ENCODE peak calls at places on chromosomes 3 and 15, in six cellular contexts. One of them, this sample, is unnamed.

GRCh38 chr15:101489236-101489632 is 273 bp downstream of the PCSK6 start:
- DNase-seq in occipital lobe: no peak
- DNase-seq in activated CD8-positive, alpha-beta memory T cell treated with anti-CD3 and anti-CD28 coated beads for 24 hours: peak
- DNase-seq in mesothelial cell of epicardium: no peak
- DNase-seq in amygdala: no peak
- DNase-seq in ELR: no peak
- DNase-seq in this sample: no peak

GRCh38 chr15:37032091-37032775 is 68.1 kb downstream of the MEIS2 start:
- DNase-seq in occipital lobe: no peak
- DNase-seq in activated CD8-positive, alpha-beta memory T cell treated with anti-CD3 and anti-CD28 coated beads for 24 hours: no peak
- DNase-seq in mesothelial cell of epicardium: no peak
- DNase-seq in amygdala: no peak
- DNase-seq in ELR: no peak
- DNase-seq in this sample: no peak

GRCh38 chr15:35450492-35450891 is 95.5 kb downstream of the DPH6 start:
- DNase-seq in occipital lobe: no peak
- DNase-seq in activated CD8-positive, alpha-beta memory T cell treated with anti-CD3 and anti-CD28 coated beads for 24 hours: no peak
- DNase-seq in mesothelial cell of epicardium: no peak
- DNase-seq in amygdala: no peak
- DNase-seq in ELR: peak
- DNase-seq in this sample: no peak

GRCh38 chr3:53232641-53233377 is 23.0 kb downstream of the TKT start:
- DNase-seq in occipital lobe: no peak
- DNase-seq in activated CD8-positive, alpha-beta memory T cell treated with anti-CD3 and anti-CD28 coated beads for 24 hours: no peak
- DNase-seq in mesothelial cell of epicardium: no peak
- DNase-seq in amygdala: no peak
- DNase-seq in ELR: no peak
- DNase-seq in this sample: no peak

GRCh38 chr15:101158166-101159095 is 93.4 kb downstream of the CHSY1 start:
- DNase-seq in occipital lobe: no peak
- DNase-seq in activated CD8-positive, alpha-beta memory T cell treated with anti-CD3 and anti-CD28 coated beads for 24 hours: no peak
- DNase-seq in mesothelial cell of epicardium: no peak
- DNase-seq in amygdala: no peak
- DNase-seq in ELR: no peak
- DNase-seq in this sample: no peak

GRCh38 chr15:97840501-97840900 is 120.0 kb upstream of the ARRDC4 start:
- DNase-seq in occipital lobe: no peak
- DNase-seq in activated CD8-positive, alpha-beta memory T cell treated with anti-CD3 and anti-CD28 coated beads for 24 hours: no peak
- DNase-seq in mesothelial cell of epicardium: no peak
- DNase-seq in amygdala: no peak
- DNase-seq in ELR: no peak
- DNase-seq in this sample: no peak

GRCh38 chr3:178097576-178097975 is 438.7 kb upstream of the KCNMB2 start:
- DNase-seq in occipital lobe: no peak
- DNase-seq in activated CD8-positive, alpha-beta memory T cell treated with anti-CD3 and anti-CD28 coated beads for 24 hours: no peak
- DNase-seq in mesothelial cell of epicardium: no peak
- DNase-seq in amygdala: no peak
- DNase-seq in ELR: peak
- DNase-seq in this sample: no peak

GRCh38 chr15:25171856-25172687 is 217.3 kb downstream of the SNRPN start:
- DNase-seq in occipital lobe: no peak
- DNase-seq in activated CD8-positive, alpha-beta memory T cell treated with anti-CD3 and anti-CD28 coated beads for 24 hours: no peak
- DNase-seq in mesothelial cell of epicardium: peak
- DNase-seq in amygdala: no peak
- DNase-seq in ELR: no peak
- DNase-seq in this sample: no peak

GRCh38 chr3:112353365-112353764 is 20.4 kb downstream of the CD200 start:
- DNase-seq in occipital lobe: no peak
- DNase-seq in activated CD8-positive, alpha-beta memory T cell treated with anti-CD3 and anti-CD28 coated beads for 24 hours: no peak
- DNase-seq in mesothelial cell of epicardium: no peak
- DNase-seq in amygdala: no peak
- DNase-seq in ELR: no peak
- DNase-seq in this sample: no peak

GRCh38 chr3:170429050-170429449 is 10.4 kb downstream of the CLDN11 start:
- DNase-seq in occipital lobe: no peak
- DNase-seq in activated CD8-positive, alpha-beta memory T cell treated with anti-CD3 and anti-CD28 coated beads for 24 hours: no peak
- DNase-seq in mesothelial cell of epicardium: no peak
- DNase-seq in amygdala: no peak
- DNase-seq in ELR: peak
- DNase-seq in this sample: no peak

GRCh38 chr3:155491696-155492095 is 198.2 kb upstream of the STRIT1 start:
- DNase-seq in occipital lobe: no peak
- DNase-seq in activated CD8-positive, alpha-beta memory T cell treated with anti-CD3 and anti-CD28 coated beads for 24 hours: no peak
- DNase-seq in mesothelial cell of epicardium: no peak
- DNase-seq in amygdala: no peak
- DNase-seq in ELR: peak
- DNase-seq in this sample: no peak

GRCh38 chr3:180979949-180980348 is 9.6 kb downstream of the DNAJC19 start:
- DNase-seq in occipital lobe: no peak
- DNase-seq in activated CD8-positive, alpha-beta memory T cell treated with anti-CD3 and anti-CD28 coated beads for 24 hours: no peak
- DNase-seq in mesothelial cell of epicardium: no peak
- DNase-seq in amygdala: no peak
- DNase-seq in ELR: no peak
- DNase-seq in this sample: no peak

GRCh38 chr3:143737065-143737464 is 111.2 kb downstream of the SLC9A9 start:
- DNase-seq in occipital lobe: no peak
- DNase-seq in activated CD8-positive, alpha-beta memory T cell treated with anti-CD3 and anti-CD28 coated beads for 24 hours: no peak
- DNase-seq in mesothelial cell of epicardium: no peak
- DNase-seq in amygdala: no peak
- DNase-seq in ELR: no peak
- DNase-seq in this sample: no peak

GRCh38 chr15:95431518-95431917 is 899.0 kb upstream of the NR2F2 start:
- DNase-seq in occipital lobe: no peak
- DNase-seq in activated CD8-positive, alpha-beta memory T cell treated with anti-CD3 and anti-CD28 coated beads for 24 hours: no peak
- DNase-seq in mesothelial cell of epicardium: no peak
- DNase-seq in amygdala: no peak
- DNase-seq in ELR: no peak
- DNase-seq in this sample: no peak

GRCh38 chr3:185316740-185317407 is 46.1 kb upstream of the MAP3K13 start:
- DNase-seq in occipital lobe: no peak
- DNase-seq in activated CD8-positive, alpha-beta memory T cell treated with anti-CD3 and anti-CD28 coated beads for 24 hours: no peak
- DNase-seq in mesothelial cell of epicardium: no peak
- DNase-seq in amygdala: no peak
- DNase-seq in ELR: peak
- DNase-seq in this sample: no peak

GRCh38 chr3:43783987-43784639 is 93.4 kb downstream of the ABHD5 start:
- DNase-seq in occipital lobe: no peak
- DNase-seq in activated CD8-positive, alpha-beta memory T cell treated with anti-CD3 and anti-CD28 coated beads for 24 hours: no peak
- DNase-seq in mesothelial cell of epicardium: no peak
- DNase-seq in amygdala: no peak
- DNase-seq in ELR: no peak
- DNase-seq in this sample: no peak

GRCh38 chr15:25780479-25781255 is 82.5 kb downstream of the ATP10A start:
- DNase-seq in occipital lobe: no peak
- DNase-seq in activated CD8-positive, alpha-beta memory T cell treated with anti-CD3 and anti-CD28 coated beads for 24 hours: no peak
- DNase-seq in mesothelial cell of epicardium: no peak
- DNase-seq in amygdala: no peak
- DNase-seq in ELR: no peak
- DNase-seq in this sample: no peak

GRCh38 chr15:71133734-71134464 is 18.6 kb downstream of the THSD4 start:
- DNase-seq in occipital lobe: no peak
- DNase-seq in activated CD8-positive, alpha-beta memory T cell treated with anti-CD3 and anti-CD28 coated beads for 24 hours: no peak
- DNase-seq in mesothelial cell of epicardium: no peak
- DNase-seq in amygdala: no peak
- DNase-seq in ELR: no peak
- DNase-seq in this sample: no peak

GRCh38 chr3:7766530-7766929 is 735.1 kb upstream of the LMCD1 start:
- DNase-seq in occipital lobe: no peak
- DNase-seq in activated CD8-positive, alpha-beta memory T cell treated with anti-CD3 and anti-CD28 coated beads for 24 hours: no peak
- DNase-seq in mesothelial cell of epicardium: no peak
- DNase-seq in amygdala: no peak
- DNase-seq in ELR: no peak
- DNase-seq in this sample: no peak

GRCh38 chr3:141051641-141052569 is 758 bp downstream of the SPSB4 start:
- DNase-seq in occipital lobe: no peak
- DNase-seq in activated CD8-positive, alpha-beta memory T cell treated with anti-CD3 and anti-CD28 coated beads for 24 hours: no peak
- DNase-seq in mesothelial cell of epicardium: peak
- DNase-seq in amygdala: no peak
- DNase-seq in ELR: peak
- DNase-seq in this sample: no peak

GRCh38 chr3:178382388-178383061 is 153.7 kb upstream of the KCNMB2 start:
- DNase-seq in occipital lobe: no peak
- DNase-seq in activated CD8-positive, alpha-beta memory T cell treated with anti-CD3 and anti-CD28 coated beads for 24 hours: no peak
- DNase-seq in mesothelial cell of epicardium: no peak
- DNase-seq in amygdala: no peak
- DNase-seq in ELR: peak
- DNase-seq in this sample: no peak

GRCh38 chr15:83115831-83116565 is 8.6 kb downstream of the TM6SF1 start:
- DNase-seq in occipital lobe: no peak
- DNase-seq in activated CD8-positive, alpha-beta memory T cell treated with anti-CD3 and anti-CD28 coated beads for 24 hours: no peak
- DNase-seq in mesothelial cell of epicardium: no peak
- DNase-seq in amygdala: no peak
- DNase-seq in ELR: no peak
- DNase-seq in this sample: no peak

GRCh38 chr3:81743096-81744025 is 18.1 kb downstream of the GBE1 start:
- DNase-seq in occipital lobe: no peak
- DNase-seq in activated CD8-positive, alpha-beta memory T cell treated with anti-CD3 and anti-CD28 coated beads for 24 hours: no peak
- DNase-seq in mesothelial cell of epicardium: no peak
- DNase-seq in amygdala: no peak
- DNase-seq in ELR: peak
- DNase-seq in this sample: no peak

GRCh38 chr3:34780973-34781372 is 858.4 kb upstream of the ARPP21 start:
- DNase-seq in occipital lobe: no peak
- DNase-seq in activated CD8-positive, alpha-beta memory T cell treated with anti-CD3 and anti-CD28 coated beads for 24 hours: no peak
- DNase-seq in mesothelial cell of epicardium: no peak
- DNase-seq in amygdala: no peak
- DNase-seq in ELR: no peak
- DNase-seq in this sample: no peak

GRCh38 chr3:134394380-134394779 is 20.1 kb upstream of the AMOTL2 start:
- DNase-seq in occipital lobe: no peak
- DNase-seq in activated CD8-positive, alpha-beta memory T cell treated with anti-CD3 and anti-CD28 coated beads for 24 hours: no peak
- DNase-seq in mesothelial cell of epicardium: no peak
- DNase-seq in amygdala: no peak
- DNase-seq in ELR: no peak
- DNase-seq in this sample: no peak

GRCh38 chr3:116065496-116065895 is 379.8 kb downstream of the LSAMP start:
- DNase-seq in occipital lobe: no peak
- DNase-seq in activated CD8-positive, alpha-beta memory T cell treated with anti-CD3 and anti-CD28 coated beads for 24 hours: no peak
- DNase-seq in mesothelial cell of epicardium: no peak
- DNase-seq in amygdala: no peak
- DNase-seq in ELR: no peak
- DNase-seq in this sample: no peak

GRCh38 chr3:121896823-121897222 is 2.6 kb downstream of the SLC15A2 start:
- DNase-seq in occipital lobe: no peak
- DNase-seq in activated CD8-positive, alpha-beta memory T cell treated with anti-CD3 and anti-CD28 coated beads for 24 hours: no peak
- DNase-seq in mesothelial cell of epicardium: no peak
- DNase-seq in amygdala: no peak
- DNase-seq in ELR: no peak
- DNase-seq in this sample: no peak

GRCh38 chr3:12707425-12707824 is 43.5 kb upstream of the RAF1 start:
- DNase-seq in occipital lobe: no peak
- DNase-seq in activated CD8-positive, alpha-beta memory T cell treated with anti-CD3 and anti-CD28 coated beads for 24 hours: no peak
- DNase-seq in mesothelial cell of epicardium: no peak
- DNase-seq in amygdala: no peak
- DNase-seq in ELR: peak
- DNase-seq in this sample: no peak

GRCh38 chr3:193040836-193041672 is 123.4 kb upstream of the MB21D2 start:
- DNase-seq in occipital lobe: no peak
- DNase-seq in activated CD8-positive, alpha-beta memory T cell treated with anti-CD3 and anti-CD28 coated beads for 24 hours: no peak
- DNase-seq in mesothelial cell of epicardium: no peak
- DNase-seq in amygdala: no peak
- DNase-seq in ELR: peak
- DNase-seq in this sample: no peak

GRCh38 chr3:120214161-120214560 is 70.9 kb downstream of the GPR156 start:
- DNase-seq in occipital lobe: no peak
- DNase-seq in activated CD8-positive, alpha-beta memory T cell treated with anti-CD3 and anti-CD28 coated beads for 24 hours: no peak
- DNase-seq in mesothelial cell of epicardium: no peak
- DNase-seq in amygdala: no peak
- DNase-seq in ELR: peak
- DNase-seq in this sample: no peak

GRCh38 chr3:3699816-3700633 is 99.2 kb upstream of the LRRN1 start:
- DNase-seq in occipital lobe: no peak
- DNase-seq in activated CD8-positive, alpha-beta memory T cell treated with anti-CD3 and anti-CD28 coated beads for 24 hours: no peak
- DNase-seq in mesothelial cell of epicardium: no peak
- DNase-seq in amygdala: no peak
- DNase-seq in ELR: no peak
- DNase-seq in this sample: no peak

GRCh38 chr3:149646181-149646766 is 11.6 kb downstream of the WWTR1 start:
- DNase-seq in occipital lobe: no peak
- DNase-seq in activated CD8-positive, alpha-beta memory T cell treated with anti-CD3 and anti-CD28 coated beads for 24 hours: no peak
- DNase-seq in mesothelial cell of epicardium: no peak
- DNase-seq in amygdala: no peak
- DNase-seq in ELR: peak
- DNase-seq in this sample: no peak

GRCh38 chr3:160486459-160486869 is 36.9 kb upstream of the TRIM59 start:
- DNase-seq in occipital lobe: no peak
- DNase-seq in activated CD8-positive, alpha-beta memory T cell treated with anti-CD3 and anti-CD28 coated beads for 24 hours: no peak
- DNase-seq in mesothelial cell of epicardium: no peak
- DNase-seq in amygdala: no peak
- DNase-seq in ELR: peak
- DNase-seq in this sample: no peak

GRCh38 chr3:20352547-20353164 is 166.7 kb upstream of the SGO1 start:
- DNase-seq in occipital lobe: no peak
- DNase-seq in activated CD8-positive, alpha-beta memory T cell treated with anti-CD3 and anti-CD28 coated beads for 24 hours: no peak
- DNase-seq in mesothelial cell of epicardium: no peak
- DNase-seq in amygdala: no peak
- DNase-seq in ELR: no peak
- DNase-seq in this sample: no peak